ENCODE peak calls at places on chromosomes 5 and 9, in nine cellular contexts. X is cardiac fibroblast, R is neural progenitor cell, V is IMR-90, N is spleen, C is upper lobe of right lung, Q is foreskin keratinocyte, J is OCI-LY7, Y is HFF-Myc. F is an unnamed sample.

GRCh38 chr9:16794871-16795639 is 75.4 kb downstream of the BNC2 start:
- DNase-seq in X (peak), R (no peak), V (peak), N (no peak), C (no peak), Q (no peak), J (no peak), Y (peak), F (no peak)

GRCh38 chr9:129724456-129725190 is 28.2 kb downstream of the PTGES start:
- DNase-seq in X (no peak), R (no peak), V (no peak), N (no peak), C (no peak), Q (no peak), J (no peak), Y (no peak), F (no peak)

GRCh38 chr5:103428411-103428871 is 134.1 kb downstream of the NUDT12 start:
- DNase-seq in X (peak), R (no peak), V (peak), N (no peak), C (no peak), Q (no peak), J (no peak), Y (peak), F (no peak)

GRCh38 chr5:119386945-119387344 is 31.1 kb downstream of the TNFAIP8 start:
- DNase-seq in X (peak), R (no peak), V (peak), N (no peak), C (no peak), Q (no peak), J (no peak), Y (no peak), F (no peak)

GRCh38 chr5:176653401-176653800 is 6.1 kb downstream of the TSPAN17 start:
- DNase-seq in X (no peak), R (no peak), V (peak), N (no peak), C (no peak), Q (no peak), J (no peak), Y (no peak), F (no peak)

GRCh38 chr9:37408933-37409710 is 13.4 kb upstream of the GRHPR start:
- DNase-seq in X (no peak), R (no peak), V (no peak), N (peak), C (no peak), Q (no peak), J (peak), Y (no peak), F (no peak)

GRCh38 chr9:82495884-82496777 is 507.6 kb downstream of the SPATA31D1 start:
- DNase-seq in X (peak), R (no peak), V (no peak), N (peak), C (no peak), Q (no peak), J (no peak), Y (no peak), F (no peak)

GRCh38 chr5:56525117-56525516 is 290.2 kb upstream of the MAP3K1 start:
- DNase-seq in X (peak), R (no peak), V (peak), N (no peak), C (no peak), Q (peak), J (no peak), Y (no peak), F (no peak)

GRCh38 chr9:98472216-98472615 is 216.8 kb upstream of the TBC1D2 start:
- DNase-seq in X (no peak), R (no peak), V (no peak), N (no peak), C (no peak), Q (peak), J (no peak), Y (no peak), F (no peak)

GRCh38 chr9:34431661-34432060 is 26.7 kb downstream of the FAM219A start:
- DNase-seq in X (no peak), R (no peak), V (no peak), N (no peak), C (no peak), Q (no peak), J (no peak), Y (no peak), F (no peak)

GRCh38 chr5:132635873-132636272 is 22.1 kb upstream of the IL13 start:
- DNase-seq in X (no peak), R (no peak), V (no peak), N (no peak), C (no peak), Q (no peak), J (no peak), Y (no peak), F (no peak)

GRCh38 chr9:89077519-89077918 is 86.3 kb downstream of the S1PR3 start:
- DNase-seq in X (no peak), R (no peak), V (no peak), N (no peak), C (no peak), Q (no peak), J (peak), Y (no peak), F (no peak)

GRCh38 chr9:16266648-16267276 is 603.7 kb downstream of the BNC2 start:
- DNase-seq in X (peak), R (peak), V (no peak), N (no peak), C (no peak), Q (no peak), J (no peak), Y (no peak), F (no peak)

GRCh38 chr5:172758077-172758835 is 12.7 kb downstream of the DUSP1 start:
- DNase-seq in X (peak), R (peak), V (peak), N (peak), C (peak), Q (peak), J (no peak), Y (no peak), F (no peak)

GRCh38 chr9:88821033-88821748 is 170.1 kb upstream of the S1PR3 start:
- DNase-seq in X (no peak), R (no peak), V (no peak), N (no peak), C (no peak), Q (no peak), J (no peak), Y (no peak), F (no peak)

GRCh38 chr9:21711504-21711903 is 90.9 kb upstream of the MTAP start:
- DNase-seq in X (peak), R (peak), V (peak), N (no peak), C (no peak), Q (peak), J (no peak), Y (no peak), F (no peak)

GRCh38 chr5:125326114-125326513 is 579.7 kb upstream of the ZNF608 start:
- DNase-seq in X (peak), R (no peak), V (peak), N (no peak), C (no peak), Q (peak), J (no peak), Y (peak), F (peak)

GRCh38 chr5:113202904-113203716 is 226.5 kb downstream of the DCP2 start:
- DNase-seq in X (peak), R (peak), V (peak), N (no peak), C (no peak), Q (peak), J (no peak), Y (no peak), F (no peak)

GRCh38 chr9:71783120-71783523 is 14.8 kb upstream of the CEMIP2 start:
- DNase-seq in X (no peak), R (no peak), V (peak), N (peak), C (peak), Q (peak), J (peak), Y (no peak), F (no peak)

GRCh38 chr5:34047147-34047546 is 4.1 kb upstream of the C1QTNF3 start:
- DNase-seq in X (peak), R (no peak), V (peak), N (no peak), C (no peak), Q (no peak), J (no peak), Y (no peak), F (no peak)

GRCh38 chr5:39256472-39256871 is 37.1 kb upstream of the FYB1 start:
- DNase-seq in X (peak), R (no peak), V (peak), N (no peak), C (no peak), Q (peak), J (no peak), Y (peak), F (no peak)

GRCh38 chr5:138282918-138283742 is 8.7 kb upstream of the GFRA3 start:
- DNase-seq in X (peak), R (peak), V (peak), N (no peak), C (peak), Q (peak), J (peak), Y (peak), F (peak)

GRCh38 chr9:38484076-38484637 is 59.9 kb upstream of the IGFBPL1 start:
- DNase-seq in X (no peak), R (no peak), V (no peak), N (no peak), C (no peak), Q (no peak), J (no peak), Y (no peak), F (no peak)

GRCh38 chr9:106277931-106278330 is 583.6 kb downstream of the TMEM38B start:
- DNase-seq in X (no peak), R (peak), V (no peak), N (no peak), C (no peak), Q (no peak), J (no peak), Y (no peak), F (no peak)

GRCh38 chr9:123353984-123354591 is 1.9 kb upstream of the CRB2 start:
- DNase-seq in X (peak), R (peak), V (peak), N (peak), C (peak), Q (no peak), J (peak), Y (no peak), F (no peak)

GRCh38 chr5:68251386-68251785 is 35.8 kb downstream of the PIK3R1 start:
- DNase-seq in X (peak), R (no peak), V (peak), N (no peak), C (no peak), Q (no peak), J (no peak), Y (no peak), F (no peak)

DNA sequence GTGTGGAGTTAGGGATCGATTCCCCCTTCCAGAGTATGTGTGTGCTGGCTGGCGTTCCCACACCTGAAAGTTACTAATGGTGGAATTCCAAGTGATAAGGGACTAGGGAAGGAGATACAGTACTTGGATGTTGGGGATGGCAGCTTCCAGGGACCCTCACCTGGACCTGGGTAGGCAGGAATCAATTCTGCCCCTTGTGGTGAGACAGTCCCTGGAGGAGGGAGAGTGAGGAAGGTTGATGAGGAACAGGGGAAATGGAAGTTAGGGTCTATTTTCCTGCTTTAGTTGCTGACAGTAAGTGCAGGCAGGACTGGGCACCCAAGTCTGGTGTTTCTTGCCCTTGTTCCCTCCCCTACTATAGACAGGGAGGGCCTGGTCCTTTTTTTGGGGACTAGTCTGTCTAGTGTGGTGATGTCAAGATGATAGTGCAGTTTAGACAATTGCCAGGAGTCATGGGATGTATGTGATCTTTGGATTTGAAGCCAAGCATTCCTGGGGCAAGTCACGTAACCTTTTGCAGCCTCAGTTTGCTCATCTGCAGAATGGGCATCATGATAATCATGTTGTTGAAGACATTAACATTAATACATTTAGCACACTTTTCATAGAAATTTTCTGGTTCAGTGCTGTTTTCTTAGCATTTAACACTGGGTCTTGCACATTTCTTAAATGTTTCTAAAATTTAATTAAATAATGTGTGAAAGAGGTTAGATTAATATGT is 51.7 kb downstream of the DAB2IP start:
- DNase-seq in X (no peak), R (no peak), V (no peak), N (no peak), C (no peak), Q (no peak), J (no peak), Y (no peak), F (no peak)
- TF ChIP-seq CTCF in X (peak), R (peak), V (no peak), N (no peak), C (no peak), Q (peak), J (peak), Y (peak), F (no peak)

GRCh38 chr5:73264626-73265025 is 91.6 kb downstream of the TMEM174 start:
- DNase-seq in X (no peak), R (no peak), V (no peak), N (no peak), C (no peak), Q (no peak), J (no peak), Y (no peak), F (no peak)
- TF ChIP-seq CTCF in X (no peak), R (no peak), V (no peak), N (no peak), C (no peak), Q (no peak), J (no peak), Y (no peak), F (no peak)

DNA sequence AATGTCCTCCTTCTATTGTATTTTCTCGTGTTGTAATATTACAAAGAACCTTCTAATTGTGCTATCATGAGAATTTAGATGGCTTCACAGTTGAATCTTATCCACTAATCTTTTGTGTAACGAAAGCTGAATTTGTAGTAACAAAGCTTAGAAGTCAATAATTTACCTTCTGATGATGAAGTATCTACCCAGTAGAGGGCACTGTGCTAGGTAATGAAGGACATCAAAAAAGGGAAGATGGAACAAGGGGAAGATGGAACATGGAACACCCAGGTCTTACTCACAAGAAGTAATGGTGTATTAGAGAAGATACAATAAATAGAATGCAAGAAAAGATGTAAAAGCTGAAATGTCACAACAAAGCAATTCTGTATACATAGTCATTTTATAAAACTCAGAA is 131.0 kb upstream of the CCNG1 start:
- DNase-seq in X (peak), R (peak), V (no peak), N (no peak), C (no peak), Q (no peak), J (peak), Y (no peak), F (no peak)
- TF ChIP-seq CTCF in X (peak), R (peak), V (no peak), N (no peak), C (peak), Q (peak), J (peak), Y (no peak), F (peak)

GRCh38 chr9:14347408-14348224 is 33.7 kb upstream of the NFIB start:
- DNase-seq in X (peak), R (peak), V (no peak), N (no peak), C (no peak), Q (peak), J (no peak), Y (no peak), F (no peak)
- TF ChIP-seq CTCF in X (no peak), R (peak), V (no peak), N (no peak), C (peak), Q (peak), J (no peak), Y (no peak), F (no peak)

DNA sequence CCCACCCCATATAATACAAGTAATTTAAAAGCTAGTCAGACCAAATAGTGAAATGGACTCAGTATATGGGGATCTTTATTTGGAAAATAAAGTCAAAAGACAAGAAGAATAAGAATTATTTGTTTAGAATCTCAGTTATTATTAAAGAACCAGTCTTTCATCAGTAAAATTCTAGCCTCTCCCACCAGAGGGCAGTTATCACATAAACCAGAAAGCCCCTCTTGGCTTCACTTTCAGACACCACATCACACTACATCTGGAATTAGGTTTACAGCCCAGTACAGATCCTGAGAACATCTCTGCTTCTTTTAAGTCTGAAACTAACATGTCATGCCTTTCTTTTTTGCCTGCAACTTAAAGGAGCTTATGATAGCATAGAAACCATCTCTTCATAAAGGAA is 12.2 kb upstream of the HSPB3 start:
- DNase-seq in X (peak), R (peak), V (peak), N (no peak), C (no peak), Q (no peak), J (peak), Y (no peak), F (no peak)
- TF ChIP-seq CTCF in X (peak), R (peak), V (peak), N (peak), C (peak), Q (peak), J (peak), Y (peak), F (no peak)

GRCh38 chr5:167671176-167671575 is 620.3 kb upstream of the WWC1 start:
- DNase-seq in X (peak), R (no peak), V (peak), N (no peak), C (no peak), Q (peak), J (no peak), Y (no peak), F (no peak)
- TF ChIP-seq CTCF in X (no peak), R (no peak), V (no peak), N (no peak), C (no peak), Q (no peak), J (no peak), Y (no peak), F (no peak)

DNA sequence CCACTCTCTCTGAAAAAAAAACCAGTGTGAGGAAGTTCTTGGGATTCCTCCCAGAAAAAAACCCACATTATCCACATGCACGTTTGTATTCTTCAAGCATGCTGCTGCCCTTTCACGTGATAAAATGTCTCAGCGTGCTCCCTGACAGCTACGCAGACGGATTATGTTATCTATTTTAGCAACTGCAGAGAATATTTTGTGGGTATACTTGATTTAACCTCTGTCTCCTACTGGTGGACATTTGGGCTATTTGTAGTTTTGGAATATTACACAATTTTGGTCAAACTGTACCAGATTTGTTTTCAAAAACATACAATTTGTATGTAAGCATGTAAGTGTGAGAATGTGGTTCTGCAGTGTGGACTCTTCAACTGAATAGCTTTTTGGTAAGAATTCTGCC is 10.7 kb downstream of the PRRC2B start:
- DNase-seq in X (no peak), R (no peak), V (peak), N (no peak), C (no peak), Q (no peak), J (no peak), Y (no peak), F (no peak)
- TF ChIP-seq CTCF in X (no peak), R (no peak), V (no peak), N (no peak), C (no peak), Q (no peak), J (no peak), Y (no peak), F (no peak)

F was measured in LNCaP clone FGC.